ENCODE peak calls at places on chromosomes 1 and 21, in four cellular contexts. G is bronchial epithelial cell, U is SK-N-SH, J is left lung. O is an unnamed sample. For H3K36me3, the result is how much of the 10 kb centered on the place peaks cover.

GRCh38 chr1:1259948-1260614 is 13.6 kb upstream of the C1QTNF12 start:
- DNase-seq in G (no peak), U (no peak), J (no peak), O (peak)

GRCh38 chr1:42723511-42723910 is 16.5 kb downstream of the CLDN19 start:
- DNase-seq in G (peak), U (no peak), J (no peak), O (no peak)

GRCh38 chr1:110677526-110677925 is 2.8 kb upstream of the KCNA3 start:
- DNase-seq in G (no peak), U (no peak), J (no peak), O (no peak)

GRCh38 chr1:18643154-18644012 is 12.7 kb downstream of the PAX7 start:
- DNase-seq in G (no peak), U (peak), J (no peak), O (peak)

GRCh38 chr1:47189844-47190562 is at the start of gene PDZK1IP1:
- DNase-seq in G (peak), U (no peak), J (peak), O (peak)

GRCh38 chr21:43360441-43361126 is 66.3 kb downstream of the SIK1 start:
- DNase-seq in G (no peak), U (no peak), J (no peak), O (no peak)

GRCh38 chr1:59070607-59071006 is 226.3 kb upstream of the FGGY start:
- DNase-seq in G (no peak), U (no peak), J (no peak), O (no peak)

GRCh38 chr1:206895837-206896242 is 1.4 kb upstream of the IL24 start:
- DNase-seq in G (peak), U (no peak), J (no peak), O (no peak)

GRCh38 chr21:25466470-25466869 is 140.8 kb downstream of the MRPL39 start:
- DNase-seq in G (no peak), U (no peak), J (no peak), O (no peak)

GRCh38 chr21:16794944-16795343 is 717.9 kb upstream of the CXADR start:
- DNase-seq in G (peak), U (no peak), J (no peak), O (no peak)

GRCh38 chr1:47582891-47583608 is 145.2 kb downstream of the FOXD2 start:
- DNase-seq in G (peak), U (no peak), J (no peak), O (peak)

GRCh38 chr1:228989176-228989575 is 253.9 kb downstream of the RHOU start:
- DNase-seq in G (no peak), U (no peak), J (no peak), O (no peak)

GRCh38 chr1:75412616-75413015 is 198.3 kb downstream of the SLC44A5 start:
- DNase-seq in G (peak), U (no peak), J (no peak), O (no peak)

GRCh38 chr1:98991127-98992003 is 13.3 kb downstream of the PLPPR5 start:
- DNase-seq in G (peak), U (no peak), J (no peak), O (no peak)

GRCh38 chr1:230744382-230744781 is 2.8 kb upstream of the CAPN9 start:
- DNase-seq in G (peak), U (no peak), J (peak), O (no peak)

GRCh38 chr1:12143631-12144155 is 23.1 kb upstream of the TNFRSF1B start:
- DNase-seq in G (peak), U (no peak), J (peak), O (no peak)

GRCh38 chr1:59477286-59477685 is 180.4 kb downstream of the FGGY start:
- DNase-seq in G (peak), U (no peak), J (no peak), O (no peak)

GRCh38 chr1:30532621-30533020 is 190.8 kb downstream of the MATN1 start:
- DNase-seq in G (no peak), U (no peak), J (no peak), O (no peak)

GRCh38 chr1:94862718-94863117 is 42.6 kb downstream of the SLC44A3 start:
- DNase-seq in G (peak), U (no peak), J (no peak), O (no peak)

GRCh38 chr21:46424062-46424591 is 34.6 kb upstream of the DIP2A start:
- DNase-seq in G (no peak), U (no peak), J (no peak), O (peak)

GRCh38 chr21:44380876-44381275 is 27.5 kb downstream of the TRPM2 start:
- DNase-seq in G (no peak), U (no peak), J (no peak), O (no peak)

GRCh38 chr21:43209575-43210453 is 41.0 kb downstream of the CRYAA start:
- DNase-seq in G (peak), U (peak), J (peak), O (no peak)

GRCh38 chr1:41382531-41383090 is 21.4 kb downstream of the FOXO6 start:
- DNase-seq in G (peak), U (peak), J (peak), O (peak)

GRCh38 chr1:50742523-50742922 is 217.5 kb downstream of the FAF1 start:
- DNase-seq in G (peak), U (no peak), J (no peak), O (no peak)

DNA sequence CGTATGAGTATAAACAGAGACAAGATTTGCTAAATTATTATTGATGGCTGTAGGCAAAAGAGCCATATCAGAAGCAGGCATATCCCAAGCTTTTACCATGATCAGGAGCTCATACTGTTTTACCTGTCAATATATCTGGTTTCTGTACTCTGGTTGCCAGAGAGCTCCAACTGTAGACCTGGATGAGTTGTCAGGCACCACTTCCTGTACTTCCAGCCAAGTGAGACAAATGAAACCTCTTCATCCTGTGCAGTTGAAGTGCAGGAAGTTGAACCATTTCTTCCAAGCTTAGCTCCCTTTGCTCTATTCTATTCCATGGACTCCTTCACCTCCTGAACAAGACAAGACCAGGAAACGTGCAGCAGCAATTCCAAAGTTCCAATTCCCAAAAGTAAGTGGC is 115.6 kb downstream of the ZNF281 start:
- DNase-seq in G (peak), U (no peak), J (no peak), O (no peak)
- H3K4me3 ChIP-seq in G (no peak), U (no peak), J (no peak), O (no peak)

GRCh38 chr1:35178295-35178695 is 14.7 kb downstream of the SFPQ start:
- DNase-seq in G (no peak), U (no peak), J (no peak), O (no peak)

GRCh38 chr1:35177237-35177786 is 15.6 kb downstream of the SFPQ start:
- DNase-seq in G (no peak), U (no peak), J (no peak), O (no peak)

GRCh38 chr1:35179864-35180263 is 13.1 kb downstream of the SFPQ start:
- DNase-seq in G (no peak), U (no peak), J (no peak), O (no peak)

GRCh38 chr1:35180776-35181374 is 12.1 kb downstream of the SFPQ start:
- DNase-seq in G (no peak), U (no peak), J (no peak), O (no peak)

DNA sequence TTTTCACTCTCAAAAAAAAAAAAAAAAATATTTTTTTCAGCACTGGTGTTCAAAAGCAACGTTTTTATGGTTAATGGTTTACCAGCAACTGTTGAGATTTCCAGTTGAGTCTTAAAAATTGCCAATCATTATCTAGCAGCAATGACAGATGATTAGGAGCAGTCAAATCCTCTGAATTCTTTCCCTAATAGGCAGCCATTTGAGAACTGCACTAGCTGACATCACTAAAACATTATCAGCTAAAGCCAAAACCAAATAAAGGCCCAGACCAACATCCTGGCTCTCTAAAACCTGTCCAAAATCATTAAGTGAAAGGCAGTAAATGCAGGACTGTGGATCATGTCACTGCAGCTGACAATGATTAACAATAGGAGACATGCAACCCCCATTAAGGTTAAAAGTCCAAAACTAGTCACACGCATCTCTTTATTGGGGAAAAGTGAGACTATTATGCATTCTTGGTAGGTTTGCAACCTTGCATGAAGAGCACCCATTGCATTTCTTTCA is 14.0 kb downstream of the SFPQ start:
- DNase-seq in G (no peak), U (no peak), J (no peak), O (no peak)
- H3K36me3 ChIP-seq in G (under half), U (half or more), J (half or more), O (half or more)

DNA sequence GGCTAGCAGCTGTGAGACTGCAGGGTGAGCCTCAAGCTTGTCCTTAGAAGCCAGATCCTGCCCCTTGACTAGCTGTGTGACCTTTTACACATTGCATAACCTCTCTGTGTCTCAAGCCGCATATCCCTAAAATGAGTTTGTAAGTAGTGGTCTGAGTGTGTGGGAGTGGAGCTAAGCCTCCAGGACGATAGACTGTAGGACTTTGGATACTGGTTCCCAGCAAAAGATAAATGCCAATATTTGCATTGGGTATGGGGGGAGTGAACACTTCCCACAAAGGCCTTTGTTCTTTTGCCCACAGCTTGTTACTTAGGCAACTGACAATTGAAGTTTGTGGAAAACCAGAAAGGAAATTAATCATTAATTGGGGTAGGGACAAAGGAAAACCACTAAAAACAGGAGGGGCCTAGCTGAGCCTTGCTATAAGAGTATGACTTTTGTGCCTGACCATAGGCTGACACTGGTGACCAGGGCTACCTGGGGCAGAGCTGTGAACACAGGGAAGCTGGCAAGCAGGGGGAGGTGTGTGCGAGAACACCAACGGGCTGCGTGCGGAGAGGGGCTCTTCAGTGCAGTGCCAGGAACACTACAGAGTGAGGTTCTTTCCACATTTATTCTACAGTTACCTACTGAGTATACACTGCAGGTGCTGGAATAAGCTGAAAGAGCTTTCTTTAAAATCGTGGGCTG is 102.4 kb upstream of the ETV3 start:
- DNase-seq in G (no peak), U (no peak), J (peak), O (no peak)
- H3K4me3 ChIP-seq in G (no peak), U (no peak), J (no peak), O (no peak)

DNA sequence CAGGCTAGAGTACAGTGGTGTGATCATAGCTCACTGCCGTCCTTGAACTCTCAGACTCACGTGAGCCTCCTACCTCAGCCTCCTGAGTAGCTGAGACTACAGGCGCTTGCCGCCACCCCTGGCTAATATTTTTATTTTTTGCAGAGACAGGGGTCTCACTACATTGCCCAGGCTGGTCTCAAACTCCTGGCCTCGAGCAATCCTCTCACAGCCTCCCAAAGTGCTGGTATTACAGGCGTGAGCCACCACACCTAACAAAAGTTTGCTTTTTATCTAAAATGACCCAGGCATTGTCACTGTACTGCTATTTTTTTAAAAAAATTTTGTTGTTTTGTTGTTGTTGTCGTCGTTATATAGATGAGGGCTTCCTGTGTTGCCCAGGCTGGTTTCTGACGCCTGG is 46.4 kb downstream of the CAPN2 start:
- DNase-seq in G (no peak), U (no peak), J (no peak), O (no peak)
- H3K36me3 ChIP-seq in G (half or more), U (half or more), J (half or more), O (under half)

GRCh38 chr21:37219766-37220432 is 47.2 kb downstream of the VPS26C start:
- DNase-seq in G (peak), U (no peak), J (no peak), O (no peak)
- H3K4me3 ChIP-seq in G (peak), U (peak), J (peak), O (no peak)

GRCh38 chr21:33279330-33279820 is 13.2 kb downstream of the IL10RB start:
- DNase-seq in G (no peak), U (no peak), J (no peak), O (no peak)
- H3K36me3 ChIP-seq in G (under half), U (under half), J (half or more), O (under half)

DNA sequence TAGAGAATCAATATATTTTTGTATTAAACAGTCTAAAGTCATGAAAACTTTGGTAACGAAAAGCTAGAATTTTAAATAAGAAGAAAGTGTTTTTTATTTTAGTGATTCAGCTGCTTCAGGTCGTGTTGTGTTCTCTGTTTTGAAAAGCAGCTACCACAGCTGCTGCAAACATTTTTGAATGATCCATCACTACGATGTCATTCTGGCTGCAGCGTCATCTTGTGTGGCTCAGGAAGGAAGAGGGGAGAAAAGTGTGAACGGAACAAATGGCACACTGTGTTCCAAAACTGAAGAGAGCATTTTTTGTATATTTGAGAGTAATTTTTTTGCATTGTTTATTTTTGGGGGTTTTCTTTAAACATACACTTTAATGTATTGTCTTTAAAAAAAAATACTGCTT is 323.0 kb upstream of the ADGRL2 start:
- DNase-seq in G (no peak), U (no peak), J (no peak), O (no peak)
- H3K4me3 ChIP-seq in G (no peak), U (no peak), J (no peak), O (no peak)

O was measured in H7.